ENCODE peak calls at places on chromosomes 11 and 22, in four cellular contexts. A, L, O and C are unnamed samples.

GRCh38 chr11:23680488-23681230 is 816.2 kb upstream of the LUZP2 start:
- DNase-seq in A (peak), O (no peak), L (no peak), C (no peak)

GRCh38 chr11:44622721-44623258 is 57.3 kb downstream of the CD82 start:
- DNase-seq in L (no peak), O (peak), A (no peak), C (no peak)

GRCh38 chr22:27875951-27876350 is 43.1 kb downstream of the PITPNB start:
- DNase-seq in L (no peak), A (no peak), O (no peak), C (no peak)

GRCh38 chr11:1007279-1007678 is 29.2 kb downstream of the MUC6 start:
- DNase-seq in A (no peak), L (no peak), O (no peak), C (no peak)

GRCh38 chr22:37295213-37295886 is 13.0 kb downstream of the CYTH4 start:
- DNase-seq in O (no peak), L (no peak), A (no peak), C (no peak)

GRCh38 chr11:68146010-68146540 is 24.9 kb upstream of the CHKA start:
- DNase-seq in O (no peak), A (peak), L (no peak), C (peak)

GRCh38 chr11:376531-377173 is 7.4 kb downstream of the B4GALNT4 start:
- DNase-seq in O (no peak), A (no peak), L (no peak), C (no peak)

GRCh38 chr22:30004689-30005088 is 75.6 kb upstream of the HORMAD2 start:
- DNase-seq in L (no peak), O (no peak), A (no peak), C (no peak)

GRCh38 chr22:29480512-29481264 is 670 bp downstream of the NEFH start:
- DNase-seq in O (no peak), L (no peak), A (no peak), C (peak)

GRCh38 chr11:78231962-78232459 is 43.3 kb downstream of the USP35 start:
- DNase-seq in O (no peak), A (no peak), L (no peak), C (peak)

GRCh38 chr11:65180877-65181568 is 705 bp upstream of the CAPN1 start:
- DNase-seq in O (no peak), A (peak), L (peak), C (peak)

GRCh38 chr11:111320728-111321568 is 22.6 kb downstream of the POU2AF3 start:
- DNase-seq in L (no peak), O (no peak), A (no peak), C (no peak)

GRCh38 chr22:20964799-20965103 is 2.3 kb upstream of the AIFM3 start:
- DNase-seq in L (no peak), A (peak), O (no peak), C (no peak)

GRCh38 chr11:32893947-32894827 is 1.6 kb downstream of the QSER1 start:
- DNase-seq in O (no peak), L (peak), A (no peak), C (peak)

GRCh38 chr22:21736084-21736642 is 569 bp upstream of the YPEL1 start:
- DNase-seq in L (no peak), O (peak), A (no peak), C (no peak)

GRCh38 chr22:46355369-46355995 is 20.0 kb downstream of the TRMU start:
- DNase-seq in O (peak), A (peak), L (no peak), C (peak)

GRCh38 chr11:27614092-27614491 is 86.2 kb downstream of the BDNF start:
- DNase-seq in A (no peak), L (no peak), O (no peak), C (no peak)

GRCh38 chr11:33634291-33634834 is 66.3 kb downstream of the C11orf91 start:
- DNase-seq in L (peak), O (no peak), A (no peak), C (peak)

GRCh38 chr11:35590412-35590811 is 27.8 kb upstream of the FJX1 start:
- DNase-seq in L (no peak), O (no peak), A (no peak), C (peak)

GRCh38 chr11:15307600-15307999 is 192.9 kb downstream of the INSC start:
- DNase-seq in L (no peak), O (no peak), A (no peak), C (no peak)

GRCh38 chr11:8373519-8374432 is 110.1 kb upstream of the LMO1 start:
- DNase-seq in A (no peak), L (no peak), O (no peak), C (no peak)

GRCh38 chr11:6531267-6531752 is 34.2 kb downstream of the DNHD1 start:
- DNase-seq in A (no peak), O (no peak), L (peak), C (peak)

GRCh38 chr11:63667993-63668392 is 3.2 kb downstream of the ATL3 start:
- DNase-seq in A (no peak), O (no peak), L (peak), C (peak)

GRCh38 chr11:70220920-70221319 is 17.8 kb downstream of the FADD start:
- DNase-seq in O (no peak), L (no peak), A (no peak), C (peak)

GRCh38 chr22:50739894-50740293 is 1.9 kb downstream of the ACR start:
- DNase-seq in L (no peak), O (no peak), A (peak), C (no peak)

GRCh38 chr11:128422576-128423370 is 164.6 kb downstream of the ETS1 start:
- DNase-seq in L (no peak), O (no peak), A (peak), C (no peak)

GRCh38 chr11:6245536-6245935 is 6.6 kb downstream of the CNGA4 start:
- DNase-seq in L (no peak), A (no peak), O (no peak), C (no peak)

GRCh38 chr22:38327396-38327795 is 10.2 kb upstream of the CSNK1E start:
- DNase-seq in L (no peak), A (no peak), O (no peak), C (no peak)

GRCh38 chr11:41256060-41256459 is 203.4 kb downstream of the LRRC4C start:
- DNase-seq in L (no peak), A (no peak), O (no peak), C (no peak)

GRCh38 chr11:33646629-33647028 is 54.0 kb downstream of the C11orf91 start:
- DNase-seq in A (no peak), L (no peak), O (no peak), C (no peak)

GRCh38 chr11:130159657-130160459 is at the start of gene ST14:
- DNase-seq in O (no peak), L (no peak), A (no peak), C (no peak)

GRCh38 chr22:44335903-44336803 is 23.4 kb upstream of the SHISAL1 start:
- DNase-seq in O (no peak), A (no peak), L (no peak), C (no peak)

GRCh38 chr11:118889796-118890195 is 6.1 kb downstream of the CXCR5 start:
- DNase-seq in O (no peak), A (peak), L (no peak), C (peak)

GRCh38 chr22:31296258-31296657 is 4.0 kb upstream of the PIK3IP1 start:
- DNase-seq in L (no peak), A (no peak), O (no peak), C (peak)
- H3K4me3 ChIP-seq in L (no peak), A (peak), O (no peak), C (no peak)

GRCh38 chr11:102831709-102832492 is 11.5 kb downstream of the MMP3 start:
- DNase-seq in L (no peak), O (no peak), A (no peak), C (no peak)
- TF ChIP-seq CTCF in L (no peak), O (no peak), A (no peak), C (no peak)

GRCh38 chr11:61961570-61962212 is 5.7 kb downstream of the FTH1 start:
- DNase-seq in A (peak), O (peak), L (no peak), C (peak)

GRCh38 chr11:61963016-61963281 is 4.5 kb downstream of the FTH1 start:
- DNase-seq in L (no peak), A (no peak), O (no peak), C (no peak)

GRCh38 chr11:61964941-61965282 is 2.5 kb downstream of the FTH1 start:
- DNase-seq in L (no peak), O (no peak), A (no peak), C (no peak)

GRCh38 chr11:61962213-61963015 is 5.0 kb downstream of the FTH1 start:
- DNase-seq in O (peak), A (no peak), L (no peak), C (no peak)

DNA sequence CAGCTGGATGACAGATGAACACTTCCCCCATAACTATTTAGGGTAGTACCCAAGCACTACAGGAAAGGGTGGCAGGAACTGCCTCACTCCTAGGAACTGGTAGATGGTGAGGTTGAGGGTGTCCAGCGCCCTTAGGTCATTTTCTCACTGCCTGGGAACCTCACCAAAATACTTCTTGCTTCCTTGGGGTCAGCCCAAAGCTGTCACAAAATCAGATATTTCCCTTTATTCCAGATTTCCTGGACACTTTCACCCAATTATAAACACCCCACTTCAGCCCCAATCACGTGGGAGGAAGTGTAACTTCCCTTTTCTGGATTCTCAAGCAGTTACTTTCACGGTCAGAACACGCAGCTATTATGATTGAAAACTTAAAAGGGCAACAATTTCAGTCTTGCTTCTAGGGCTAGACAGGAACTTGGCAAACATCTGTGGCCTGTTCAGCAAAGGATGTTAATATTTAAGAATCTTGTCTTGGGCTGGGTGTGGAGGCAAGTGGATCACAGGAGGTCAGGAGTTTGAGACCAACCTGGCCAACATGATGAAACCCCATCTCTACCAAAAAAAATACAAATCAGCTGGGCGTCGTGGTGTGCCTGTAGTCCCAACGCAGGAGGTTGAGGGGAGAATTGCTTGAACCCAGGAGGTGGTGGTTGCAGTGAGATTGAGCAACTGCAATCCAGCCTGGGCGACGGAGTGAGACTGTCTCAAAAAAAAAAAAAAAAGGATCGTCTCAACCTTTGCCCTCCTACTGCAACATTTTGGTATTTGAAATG is 4.0 kb downstream of the FTH1 start:
- DNase-seq in L (no peak), A (no peak), O (peak), C (peak)
- H3K4me3 ChIP-seq in L (no peak), A (peak), O (peak), C (peak)

GRCh38 chr11:106072804-106073203 is 4.3 kb downstream of the KBTBD3 start:
- DNase-seq in O (no peak), L (no peak), A (no peak), C (no peak)
- TF ChIP-seq CTCF in O (no peak), L (no peak), A (no peak), C (no peak)

DNA sequence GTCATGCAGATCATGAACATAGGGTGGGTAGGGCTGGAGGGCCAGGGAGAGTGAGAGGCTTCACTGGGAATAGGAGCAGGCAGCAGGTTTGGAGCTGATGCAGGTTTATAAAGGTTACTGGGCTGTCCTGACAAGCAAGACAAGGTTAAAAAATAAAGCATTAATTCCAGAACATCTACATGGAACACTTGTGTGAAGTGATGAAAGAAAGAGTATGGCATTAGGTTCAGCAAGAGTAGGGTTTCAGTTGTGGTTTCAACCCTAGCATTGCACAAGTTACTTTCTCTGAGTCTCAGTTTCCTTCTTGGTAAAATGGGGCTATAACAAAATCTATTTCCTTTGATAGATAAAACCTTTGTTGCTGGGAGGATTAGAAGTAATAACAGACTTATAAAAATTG is 114.6 kb upstream of the SESN3 start:
- DNase-seq in O (no peak), L (no peak), A (no peak), C (no peak)
- H3K4me3 ChIP-seq in O (no peak), L (no peak), A (no peak), C (no peak)